ENCODE peak calls at places on chromosomes 3 and 15, in ten cellular contexts. P is astrocyte of the spinal cord; S is NCI-H748 treated with DMSO at 0.1 percent for 48 hours; O is T47D; Y is AG04450; G is GM12878; C is GM06990; B is stimulated activated CD4-positive, alpha-beta T cell treated with anti-CD3 and anti-CD28 coated beads, Interleukin-4, amount 100 ng/mL, for 24 hours; R is hypothalamus; N is stimulated activated naive CD8-positive, alpha-beta T cell treated with anti-CD3 and anti-CD28 coated beads, Interleukin-15, amount 100 ng/mL, for 72 hours. F is an unnamed sample.

GRCh38 chr3:140363801-140364200 is 314.1 kb upstream of the TRIM42 start:
- DNase-seq in P (no peak), S (no peak), O (no peak), Y (no peak), G (no peak), C (no peak), B (no peak), R (no peak), N (no peak), F (no peak)

GRCh38 chr3:27657871-27658270 is 64.3 kb downstream of the EOMES start:
- DNase-seq in P (no peak), S (no peak), O (no peak), Y (no peak), G (no peak), C (no peak), B (no peak), R (no peak), N (no peak), F (no peak)

GRCh38 chr3:115085197-115085865 is 61.8 kb downstream of the ZBTB20 start:
- DNase-seq in P (no peak), S (no peak), O (peak), Y (no peak), G (no peak), C (no peak), B (no peak), R (no peak), N (no peak), F (no peak)

GRCh38 chr15:91965501-91966180 is 112.1 kb downstream of the SLCO3A1 start:
- DNase-seq in P (peak), S (no peak), O (no peak), Y (no peak), G (no peak), C (no peak), B (no peak), R (no peak), N (no peak), F (no peak)

GRCh38 chr3:31729573-31729972 is 196.8 kb downstream of the STT3B start:
- DNase-seq in P (no peak), S (no peak), O (no peak), Y (no peak), G (no peak), C (no peak), B (no peak), R (no peak), N (no peak), F (no peak)

GRCh38 chr3:195956577-195956976 is 48.2 kb upstream of the TNK2 start:
- DNase-seq in P (no peak), S (no peak), O (no peak), Y (no peak), G (no peak), C (no peak), B (no peak), R (no peak), N (no peak), F (no peak)

GRCh38 chr3:39287216-39287858 is 7.5 kb upstream of the CX3CR1 start:
- DNase-seq in P (no peak), S (no peak), O (peak), Y (no peak), G (no peak), C (no peak), B (no peak), R (no peak), N (no peak), F (no peak)

GRCh38 chr3:26484140-26484539 is 138.4 kb upstream of the LRRC3B start:
- DNase-seq in P (no peak), S (no peak), O (peak), Y (no peak), G (no peak), C (no peak), B (no peak), R (no peak), N (no peak), F (no peak)

GRCh38 chr15:36186376-36186775 is 393.1 kb upstream of the CDIN1 start:
- DNase-seq in P (no peak), S (no peak), O (no peak), Y (no peak), G (no peak), C (no peak), B (no peak), R (no peak), N (no peak), F (no peak)

GRCh38 chr15:25613113-25613512 is 174.3 kb upstream of the UBE3A start:
- DNase-seq in P (no peak), S (no peak), O (no peak), Y (no peak), G (no peak), C (no peak), B (no peak), R (no peak), N (no peak), F (no peak)

GRCh38 chr3:51024765-51025681 is 350.3 kb downstream of the DOCK3 start:
- DNase-seq in P (no peak), S (no peak), O (no peak), Y (no peak), G (no peak), C (no peak), B (peak), R (no peak), N (peak), F (no peak)

GRCh38 chr3:76585794-76586392 is 454.0 kb upstream of the ROBO2 start:
- DNase-seq in P (peak), S (no peak), O (peak), Y (no peak), G (no peak), C (no peak), B (no peak), R (no peak), N (no peak), F (peak)

GRCh38 chr3:120129718-120130117 is 35.5 kb upstream of the GSK3B start:
- DNase-seq in P (peak), S (no peak), O (no peak), Y (no peak), G (no peak), C (no peak), B (no peak), R (no peak), N (no peak), F (no peak)

GRCh38 chr15:62591842-62592838 is 427.1 kb upstream of the C2CD4B start:
- DNase-seq in P (peak), S (no peak), O (no peak), Y (no peak), G (no peak), C (no peak), B (no peak), R (no peak), N (no peak), F (no peak)

GRCh38 chr3:26637698-26638097 is 15.1 kb downstream of the LRRC3B start:
- DNase-seq in P (no peak), S (no peak), O (no peak), Y (no peak), G (no peak), C (no peak), B (no peak), R (no peak), N (no peak), F (no peak)

GRCh38 chr3:194584435-194584776 is 48.8 kb downstream of the TMEM44 start:
- DNase-seq in P (no peak), S (no peak), O (no peak), Y (no peak), G (no peak), C (no peak), B (no peak), R (no peak), N (no peak), F (no peak)

GRCh38 chr3:193972816-193973215 is 163.1 kb upstream of the HES1 start:
- DNase-seq in P (peak), S (no peak), O (no peak), Y (no peak), G (no peak), C (no peak), B (no peak), R (no peak), N (no peak), F (no peak)